ENCODE peak calls at places on chromosome 20, in ten cellular contexts. D, I, F, W, C, S, A, Y, U and Z are unnamed samples. For H3K4me1, the result is how much of the 10 kb centered on the place peaks cover.

GRCh38 chr20:7704021-7704420 is 236.2 kb downstream of the HAO1 start:
- DNase-seq in Y (no peak), A (no peak), D (no peak), C (no peak), W (no peak), F (no peak), S (no peak), U (no peak), I (no peak), Z (no peak)

GRCh38 chr20:23445596-23446217 is 6.2 kb downstream of the CSTL1 start:
- DNase-seq in F (peak), S (no peak), A (no peak), D (peak), U (no peak), Y (peak), C (no peak), I (peak), W (peak), Z (no peak)

GRCh38 chr20:16351415-16351814 is 221.8 kb downstream of the KIF16B start:
- DNase-seq in U (no peak), A (no peak), F (no peak), D (no peak), C (no peak), Y (no peak), I (no peak), W (no peak), S (no peak), Z (no peak)

GRCh38 chr20:50130995-50131394 is 18.0 kb upstream of the UBE2V1 start:
- DNase-seq in S (no peak), W (no peak), F (no peak), D (peak), I (no peak), C (no peak), Y (no peak), U (no peak), A (no peak), Z (peak)

GRCh38 chr20:36468149-36469000 is 72.9 kb upstream of the MYL9 start:
- DNase-seq in C (no peak), I (peak), U (no peak), D (no peak), W (peak), A (peak), S (no peak), F (no peak), Y (no peak), Z (no peak)

GRCh38 chr20:51562334-51563140 is 20.0 kb upstream of the NFATC2 start:
- DNase-seq in F (peak), U (no peak), S (peak), A (peak), C (peak), W (peak), D (peak), I (peak), Y (peak), Z (peak)

GRCh38 chr20:34797012-34797720 is 28.3 kb downstream of the NCOA6 start:
- DNase-seq in U (no peak), D (no peak), A (no peak), I (no peak), S (no peak), C (no peak), F (no peak), Y (no peak), W (no peak), Z (no peak)

GRCh38 chr20:5549200-5549599 is 201.0 kb upstream of the SHLD1 start:
- DNase-seq in F (no peak), U (no peak), A (no peak), I (no peak), W (no peak), C (no peak), D (no peak), S (no peak), Y (no peak), Z (no peak)

GRCh38 chr20:22684763-22685443 is 100.5 kb upstream of the FOXA2 start:
- DNase-seq in A (no peak), D (no peak), Y (no peak), I (peak), U (no peak), F (no peak), W (no peak), S (no peak), C (no peak), Z (no peak)

GRCh38 chr20:47665221-47665991 is 119.9 kb downstream of the SULF2 start:
- DNase-seq in A (no peak), F (no peak), C (no peak), W (no peak), Y (no peak), S (no peak), D (no peak), I (no peak), U (no peak), Z (no peak)

GRCh38 chr20:60057123-60057865 is 99.1 kb downstream of the CDH26 start:
- DNase-seq in C (peak), Y (peak), S (peak), A (peak), D (peak), I (peak), F (peak), W (peak), U (peak), Z (peak)

GRCh38 chr20:51631011-51631950 is 88.8 kb upstream of the NFATC2 start:
- DNase-seq in S (no peak), C (peak), Y (peak), W (peak), U (no peak), A (peak), D (peak), F (peak), I (peak), Z (peak)

GRCh38 chr20:36541227-36542018 is at the start of gene MYL9:
- DNase-seq in D (peak), W (peak), U (no peak), C (peak), I (no peak), Y (no peak), F (peak), A (peak), S (peak), Z (peak)

GRCh38 chr20:6702144-6702543 is 65.3 kb upstream of the BMP2 start:
- DNase-seq in D (no peak), U (no peak), I (no peak), F (no peak), S (no peak), C (no peak), W (no peak), Y (no peak), A (no peak), Z (no peak)

GRCh38 chr20:768426-768978 is at the start of gene SLC52A3:
- DNase-seq in D (no peak), W (no peak), C (peak), I (peak), U (peak), A (peak), S (no peak), F (no peak), Y (peak), Z (peak)

GRCh38 chr20:21607971-21608735 is 94.3 kb upstream of the NKX2-2 start:
- DNase-seq in S (no peak), U (no peak), A (peak), C (peak), D (peak), F (no peak), Y (no peak), W (no peak), I (no peak), Z (no peak)

GRCh38 chr20:36217226-36217625 is 19.1 kb upstream of the AAR2 start:
- DNase-seq in S (no peak), D (no peak), F (no peak), I (peak), A (no peak), W (no peak), C (no peak), U (peak), Y (peak), Z (no peak)

GRCh38 chr20:49794336-49795124 is 18.1 kb upstream of the SLC9A8 start:
- DNase-seq in A (no peak), S (no peak), F (no peak), Y (no peak), C (no peak), I (no peak), W (no peak), D (peak), U (no peak), Z (no peak)

GRCh38 chr20:22414354-22414753 is 170.0 kb downstream of the FOXA2 start:
- DNase-seq in U (no peak), Y (no peak), S (no peak), F (no peak), I (peak), D (no peak), W (peak), A (no peak), C (no peak), Z (no peak)

GRCh38 chr20:19824861-19825260 is 66.8 kb downstream of the RIN2 start:
- DNase-seq in W (no peak), A (no peak), U (no peak), C (no peak), S (no peak), D (no peak), Y (no peak), F (no peak), I (no peak), Z (no peak)

GRCh38 chr20:25314497-25315417 is 66.9 kb downstream of the PYGB start:
- DNase-seq in I (peak), A (peak), S (no peak), D (no peak), C (no peak), W (no peak), U (no peak), Y (no peak), F (no peak), Z (no peak)

GRCh38 chr20:48212806-48213509 is 427.7 kb upstream of the SULF2 start:
- DNase-seq in U (no peak), C (no peak), W (no peak), F (no peak), D (no peak), I (no peak), Y (no peak), S (no peak), A (no peak), Z (no peak)

GRCh38 chr20:8879669-8880068 is 189.2 kb upstream of the PLCB4 start:
- DNase-seq in S (no peak), D (no peak), C (no peak), F (no peak), U (no peak), Y (no peak), A (no peak), W (no peak), I (no peak), Z (no peak)

GRCh38 chr20:19893356-19893755 is 123.8 kb upstream of the NAA20 start:
- DNase-seq in A (no peak), D (no peak), W (peak), Y (no peak), S (no peak), U (no peak), C (no peak), I (no peak), F (peak), Z (no peak)

GRCh38 chr20:60168963-60169362 is 210.7 kb downstream of the CDH26 start:
- DNase-seq in U (no peak), W (no peak), S (no peak), D (no peak), I (no peak), C (no peak), Y (no peak), A (no peak), F (no peak), Z (no peak)

GRCh38 chr20:48619126-48620101 is 208.4 kb downstream of the PREX1 start:
- DNase-seq in A (peak), U (no peak), Y (no peak), D (peak), W (no peak), I (no peak), C (peak), F (no peak), S (no peak), Z (no peak)

GRCh38 chr20:36132802-36133211 is 21.7 kb upstream of the EPB41L1 start:
- DNase-seq in W (no peak), D (no peak), C (no peak), A (no peak), U (peak), I (no peak), Y (no peak), F (no peak), S (no peak), Z (no peak)

GRCh38 chr20:15507151-15507550 is 1066.1 kb downstream of the KIF16B start:
- DNase-seq in Y (no peak), W (no peak), F (no peak), D (no peak), A (no peak), S (no peak), U (no peak), C (no peak), I (no peak), Z (no peak)

GRCh38 chr20:50191065-50191565 is 485 bp downstream of the CEBPB start:
- DNase-seq in C (peak), W (no peak), D (peak), F (no peak), U (peak), A (peak), I (no peak), Y (no peak), S (no peak), Z (peak)

GRCh38 chr20:51985013-51985415 is 182.7 kb upstream of the SALL4 start:
- DNase-seq in D (peak), F (peak), A (no peak), S (no peak), C (no peak), I (peak), Y (peak), U (no peak), W (peak), Z (no peak)

GRCh38 chr20:1185316-1185741 is 548 bp upstream of the TMEM74B start:
- DNase-seq in I (no peak), U (no peak), A (no peak), F (no peak), Y (no peak), S (peak), C (no peak), W (no peak), D (no peak), Z (no peak)

GRCh38 chr20:20820104-20820503 is 107.7 kb upstream of the RALGAPA2 start:
- DNase-seq in F (no peak), D (peak), C (no peak), U (peak), S (no peak), I (peak), A (peak), W (no peak), Y (peak), Z (peak)

GRCh38 chr20:47396762-47397476 is 40.4 kb upstream of the ZMYND8 start:
- DNase-seq in I (peak), D (no peak), F (no peak), A (peak), C (no peak), W (peak), U (no peak), Y (no peak), S (no peak), Z (no peak)

GRCh38 chr20:11395581-11395980 is 522.1 kb upstream of the BTBD3 start:
- DNase-seq in D (no peak), W (peak), C (no peak), A (no peak), F (no peak), S (no peak), Y (no peak), U (no peak), I (no peak), Z (no peak)

GRCh38 chr20:1336699-1337387 is 7.9 kb upstream of the SDCBP2 start:
- DNase-seq in W (peak), A (peak), I (no peak), S (no peak), D (peak), Y (no peak), F (peak), U (no peak), C (peak), Z (peak)

GRCh38 chr20:15867899-15868298 is 705.3 kb downstream of the KIF16B start:
- DNase-seq in W (no peak), D (no peak), S (no peak), U (peak), A (no peak), Y (no peak), C (no peak), I (peak), F (no peak), Z (no peak)

GRCh38 chr20:50169329-50169823 is 15.9 kb upstream of the PEDS1 start:
- DNase-seq in I (peak), S (peak), A (peak), W (peak), Y (no peak), U (peak), D (peak), F (no peak), C (peak), Z (peak)

GRCh38 chr20:1930165-1930564 is 35.0 kb downstream of the SIRPA start:
- DNase-seq in A (peak), D (no peak), C (no peak), W (no peak), I (no peak), U (no peak), S (no peak), Y (no peak), F (no peak), Z (no peak)

GRCh38 chr20:35870541-35871307 is 83.6 kb downstream of the SCAND1 start:
- DNase-seq in C (no peak), U (no peak), I (no peak), S (no peak), F (peak), A (no peak), Y (no peak), W (peak), D (no peak), Z (no peak)

GRCh38 chr20:63701329-63702035 is 5.0 kb downstream of the TNFRSF6B start:
- DNase-seq in U (no peak), S (no peak), C (no peak), I (no peak), Y (no peak), D (no peak), F (no peak), A (peak), W (no peak), Z (no peak)

GRCh38 chr20:63703471-63703975 is 4.3 kb downstream of the ARFRP1 start:
- DNase-seq in U (no peak), I (no peak), C (no peak), A (no peak), Y (no peak), D (no peak), S (no peak), W (no peak), F (no peak), Z (no peak)

GRCh38 chr20:63703976-63704748 is 3.6 kb downstream of the ARFRP1 start:
- DNase-seq in A (no peak), C (no peak), F (no peak), S (no peak), D (no peak), Y (no peak), U (no peak), W (no peak), I (no peak), Z (no peak)

GRCh38 chr20:63702036-63702665 is 5.6 kb downstream of the ARFRP1 start:
- DNase-seq in C (no peak), I (no peak), U (no peak), W (no peak), A (peak), Y (no peak), F (no peak), S (no peak), D (no peak), Z (no peak)

DNA sequence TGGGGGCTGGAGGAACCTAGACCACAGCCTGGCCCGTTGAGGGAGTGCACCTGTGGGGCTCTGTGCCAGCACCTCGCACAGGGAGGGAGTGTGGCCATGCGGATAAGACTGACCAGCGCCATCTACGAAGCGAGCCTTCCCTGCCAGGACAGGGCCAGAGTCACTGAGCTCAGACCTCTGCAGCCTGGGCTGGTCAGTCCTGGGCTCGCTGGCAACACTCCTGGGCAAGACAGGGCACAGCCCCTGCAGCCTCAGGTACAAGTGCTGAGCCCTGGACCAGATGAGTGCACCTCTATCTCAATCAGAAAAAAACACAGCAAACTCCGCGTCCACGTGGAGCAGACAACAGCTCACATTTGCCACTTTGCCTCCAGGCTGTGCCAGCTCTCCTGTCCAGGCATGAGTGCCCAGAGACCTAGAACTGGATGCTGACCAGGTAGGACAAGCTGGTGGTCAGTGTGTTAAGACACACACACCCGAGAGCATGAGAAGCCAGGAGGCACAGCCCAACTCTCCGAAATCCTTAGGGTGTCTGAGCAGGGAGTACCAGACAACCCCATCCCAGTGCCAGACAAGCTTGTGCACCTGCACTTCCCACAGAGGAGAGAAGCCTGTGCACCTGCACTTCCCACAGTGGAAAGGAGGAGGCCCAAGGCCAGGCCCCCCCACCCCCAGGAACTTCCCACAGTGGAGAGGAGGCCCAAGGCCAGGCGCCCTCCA is 4.9 kb downstream of the ARFRP1 start:
- DNase-seq in A (no peak), D (no peak), W (no peak), Y (no peak), F (no peak), I (no peak), S (no peak), C (no peak), U (no peak), Z (no peak)
- H3K27ac ChIP-seq in A (no peak), D (no peak), W (no peak), Y (peak), F (no peak), I (no peak), S (no peak), C (no peak), U (no peak), Z (no peak)

GRCh38 chr20:57393321-57394086 is 2.3 kb downstream of the RBM38 start:
- DNase-seq in S (no peak), Y (no peak), I (no peak), A (peak), U (peak), C (no peak), F (no peak), D (no peak), W (peak), Z (peak)
- H3K4me1 ChIP-seq in S (under half), Y (under half), I (under half), A (under half), U (half or more), C (half or more), F (under half), D (under half), W (under half), Z (half or more)

DNA sequence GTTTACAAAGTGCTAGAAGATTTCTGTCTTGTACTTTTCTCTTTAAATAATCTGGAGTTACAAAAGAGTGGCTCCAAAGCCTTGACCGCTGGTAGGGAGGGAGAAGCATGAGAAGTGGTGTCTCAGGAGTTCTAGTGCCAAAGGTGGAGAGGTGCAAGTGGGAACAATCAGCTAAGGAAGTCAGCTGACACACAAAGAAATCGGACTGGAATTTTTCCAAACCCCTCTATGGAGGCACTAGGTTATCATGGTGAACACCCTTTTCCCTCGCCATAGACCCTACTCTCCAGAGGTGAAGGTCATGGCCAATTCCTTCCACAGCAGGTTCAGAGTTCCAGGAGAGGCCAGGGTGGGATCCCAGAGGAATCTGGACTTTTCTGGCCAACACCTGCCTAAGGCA is 14.8 kb downstream of the PLAGL2 start:
- DNase-seq in Y (no peak), S (no peak), U (no peak), F (no peak), W (no peak), C (no peak), D (no peak), A (no peak), I (no peak), Z (no peak)
- H3K27ac ChIP-seq in Y (no peak), S (no peak), U (no peak), F (no peak), W (no peak), C (peak), D (no peak), A (no peak), I (no peak), Z (no peak)

GRCh38 chr20:62914970-62915457 is 11.3 kb downstream of the DIDO1 start:
- DNase-seq in F (peak), W (peak), I (peak), A (peak), C (no peak), Y (no peak), U (no peak), D (no peak), S (peak), Z (no peak)
- H3K4me1 ChIP-seq in F (under half), W (under half), I (under half), A (half or more), C (half or more), Y (under half), U (under half), D (half or more), S (under half), Z (half or more)

GRCh38 chr20:62653951-62654685 is 11.8 kb downstream of the SLCO4A1 start:
- DNase-seq in C (no peak), S (no peak), D (no peak), U (no peak), Y (no peak), I (no peak), A (no peak), W (no peak), F (no peak), Z (no peak)
- H3K27ac ChIP-seq in C (no peak), S (no peak), D (no peak), U (no peak), Y (peak), I (no peak), A (no peak), W (no peak), F (no peak), Z (no peak)